ENCODE peak calls at places on chromosomes 12 and 14, in eight cellular contexts. A, X, Q, E, O, T, Z and D are unnamed samples.

GRCh38 chr14:105930572-105930971 is 404.2 kb downstream of the TMEM121 start:
- DNase-seq in A (peak), Z (no peak), O (no peak), Q (no peak), T (no peak), X (no peak), E (no peak), D (no peak)

GRCh38 chr12:93990832-93991748 is 157.3 kb upstream of the PLXNC1 start:
- DNase-seq in O (no peak), A (peak), T (peak), X (no peak), Q (no peak), Z (no peak), E (peak), D (no peak)

GRCh38 chr12:132724506-132725220 is 14.0 kb downstream of the PGAM5 start:
- DNase-seq in X (no peak), E (no peak), O (no peak), A (no peak), T (no peak), Z (no peak), Q (no peak), D (no peak)

GRCh38 chr14:33979613-33980276 is 28.9 kb upstream of the EGLN3 start:
- DNase-seq in X (no peak), Q (no peak), A (no peak), Z (no peak), T (no peak), O (no peak), E (no peak), D (no peak)

GRCh38 chr12:90999518-90999917 is 5.3 kb downstream of the EPYC start:
- DNase-seq in X (no peak), T (no peak), Q (no peak), Z (no peak), A (no peak), E (no peak), O (no peak), D (no peak)

GRCh38 chr12:6960291-6961277 is 9.4 kb downstream of the PTPN6 start:
- DNase-seq in E (no peak), X (no peak), Z (no peak), T (peak), A (peak), Q (no peak), O (no peak), D (no peak)

GRCh38 chr12:2999265-2999841 is 40.2 kb downstream of the TEAD4 start:
- DNase-seq in Z (no peak), E (no peak), A (peak), T (no peak), O (peak), X (no peak), Q (no peak), D (no peak)

GRCh38 chr12:4290011-4290790 is 16.6 kb downstream of the CCND2 start:
- DNase-seq in T (no peak), Z (no peak), E (no peak), O (no peak), Q (no peak), X (no peak), A (no peak), D (no peak)

GRCh38 chr14:81220767-81221578 is at the start of gene GTF2A1:
- DNase-seq in X (peak), Q (peak), E (peak), A (peak), O (peak), T (peak), Z (peak), D (peak)

GRCh38 chr12:41486718-41487117 is 298.6 kb downstream of the PDZRN4 start:
- DNase-seq in O (no peak), A (no peak), Z (no peak), X (no peak), Q (no peak), T (no peak), E (no peak), D (no peak)

GRCh38 chr12:94312388-94312787 is 147.3 kb downstream of the CEP83 start:
- DNase-seq in O (no peak), E (peak), T (no peak), X (no peak), A (no peak), Z (no peak), Q (no peak), D (no peak)

GRCh38 chr12:34395056-34396005 is 373.0 kb downstream of the ALG10 start:
- DNase-seq in T (peak), O (peak), E (no peak), A (peak), X (no peak), Q (peak), Z (no peak), D (peak)

GRCh38 chr12:95385246-95385645 is 88.7 kb upstream of the METAP2 start:
- DNase-seq in A (peak), E (no peak), T (no peak), O (peak), Z (peak), Q (no peak), X (no peak), D (no peak)

GRCh38 chr12:26319511-26319910 is 124.1 kb downstream of the SSPN start:
- DNase-seq in Q (no peak), E (peak), A (peak), T (no peak), Z (peak), O (peak), X (no peak), D (no peak)

GRCh38 chr14:55245657-55246268 is 25.5 kb upstream of the FBXO34 start:
- DNase-seq in X (no peak), O (no peak), E (peak), A (no peak), T (no peak), Z (peak), Q (no peak), D (no peak)

GRCh38 chr14:80951491-80951890 is 3.9 kb upstream of the TSHR start:
- DNase-seq in X (no peak), Q (no peak), O (no peak), A (no peak), T (no peak), E (no peak), Z (no peak), D (no peak)

GRCh38 chr14:64952598-64953309 is 10.2 kb upstream of the GPX2 start:
- DNase-seq in E (no peak), A (no peak), Z (no peak), O (no peak), X (no peak), T (no peak), Q (no peak), D (no peak)

GRCh38 chr12:118188690-118189371 is 52.9 kb downstream of the PEBP1 start:
- DNase-seq in O (peak), Z (no peak), A (peak), T (peak), E (no peak), X (no peak), Q (no peak), D (no peak)

DNA sequence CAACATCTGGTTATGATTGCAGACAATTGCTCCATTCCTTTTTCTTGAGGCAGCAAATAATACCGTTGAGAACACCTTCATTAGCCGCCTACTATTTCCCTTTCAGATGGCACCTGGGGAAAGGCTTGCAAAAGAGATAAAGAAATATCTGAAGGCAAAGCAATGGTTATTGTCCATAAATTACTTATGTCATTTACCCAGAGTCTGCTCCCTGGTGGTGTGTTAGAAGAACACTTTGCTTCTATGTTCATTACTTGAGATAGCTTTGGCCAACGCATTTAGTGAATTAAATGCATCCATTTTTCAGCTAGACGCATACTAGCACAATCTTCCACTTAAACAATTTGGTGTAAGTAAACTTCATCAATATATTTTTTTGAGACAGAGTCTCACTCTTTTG is 377.7 kb downstream of the KCNH5 start:
- DNase-seq in X (no peak), E (no peak), A (no peak), Q (no peak), O (no peak), T (no peak), Z (no peak), D (no peak)
- TF ChIP-seq CTCF in X (no peak), E (no peak), A (no peak), Q (no peak), O (no peak), T (peak), Z (no peak), D (no peak)

GRCh38 chr12:100393202-100393601 is 36.3 kb downstream of the SLC17A8 start:
- DNase-seq in T (no peak), Z (no peak), Q (no peak), X (no peak), E (no peak), O (no peak), A (no peak), D (no peak)

GRCh38 chr12:100388382-100388781 is 31.5 kb downstream of the SLC17A8 start:
- DNase-seq in Q (no peak), E (no peak), X (no peak), Z (no peak), A (no peak), O (no peak), T (no peak), D (no peak)

GRCh38 chr12:100395811-100396210 is 38.9 kb downstream of the SLC17A8 start:
- DNase-seq in T (no peak), E (peak), Q (no peak), Z (no peak), O (no peak), X (no peak), A (no peak), D (no peak)

DNA sequence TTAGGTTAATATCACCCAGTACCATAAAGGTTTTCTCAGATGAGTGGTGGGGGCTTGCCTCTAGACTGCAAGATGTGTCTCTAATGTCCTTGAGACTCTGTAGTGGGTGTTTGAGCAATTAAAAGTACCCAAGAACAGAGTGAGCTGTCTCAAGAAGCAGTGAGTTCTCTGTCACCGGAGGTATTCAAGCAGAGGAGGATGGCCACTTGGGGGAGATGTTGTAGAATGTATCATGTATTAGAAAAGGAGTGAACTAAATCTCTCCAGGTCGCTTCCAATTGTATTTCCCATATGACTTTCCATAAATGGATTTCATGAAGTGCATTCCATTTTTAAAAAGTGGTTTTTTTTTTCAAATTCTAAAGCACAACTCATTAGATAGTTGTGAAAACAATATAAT is 35.0 kb downstream of the SLC17A8 start:
- DNase-seq in E (peak), O (no peak), A (no peak), Q (no peak), Z (peak), T (no peak), X (no peak), D (no peak)
- TF ChIP-seq CTCF in E (no peak), O (no peak), A (no peak), Q (no peak), Z (peak), T (peak), X (peak), D (no peak)

DNA sequence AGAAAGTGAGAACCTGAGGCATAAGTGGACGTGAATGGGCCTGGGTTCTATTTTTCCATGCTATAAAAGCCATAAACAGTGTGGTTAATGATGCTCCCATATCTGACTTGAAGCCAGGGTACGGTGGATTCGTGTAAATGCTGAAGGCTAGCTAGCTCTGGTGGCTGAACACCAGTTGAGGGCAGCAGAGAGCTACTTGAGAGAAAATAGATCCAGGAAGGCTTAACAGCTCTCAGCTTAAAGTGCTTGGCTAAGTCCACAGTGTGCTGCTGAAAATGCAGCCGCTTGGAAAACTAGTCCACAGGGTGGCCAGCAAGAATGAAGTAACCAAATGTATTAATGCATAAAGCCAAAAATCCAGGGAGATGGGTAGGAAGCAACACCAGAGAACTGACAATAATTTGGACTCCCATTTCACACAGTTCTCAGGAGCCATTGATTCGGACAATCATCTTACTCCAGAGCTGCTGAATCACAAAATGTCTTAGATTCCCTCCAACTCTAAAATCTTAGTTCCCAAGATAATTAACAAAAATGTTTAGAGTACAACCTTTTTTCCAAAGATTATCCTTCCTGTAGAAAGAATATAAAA is 15.0 kb upstream of the FOXG1 start:
- DNase-seq in E (peak), Q (no peak), X (no peak), O (no peak), A (no peak), T (peak), Z (peak), D (peak)
- TF ChIP-seq CTCF in E (peak), Q (peak), X (peak), O (no peak), A (no peak), T (peak), Z (peak), D (peak)

GRCh38 chr14:20818861-20819260 is 16.2 kb upstream of the RNASE1 start:
- DNase-seq in X (no peak), Z (no peak), O (no peak), E (no peak), T (no peak), A (no peak), Q (no peak), D (no peak)
- TF ChIP-seq CTCF in X (no peak), Z (no peak), O (no peak), E (no peak), T (peak), A (no peak), Q (no peak), D (no peak)

DNA sequence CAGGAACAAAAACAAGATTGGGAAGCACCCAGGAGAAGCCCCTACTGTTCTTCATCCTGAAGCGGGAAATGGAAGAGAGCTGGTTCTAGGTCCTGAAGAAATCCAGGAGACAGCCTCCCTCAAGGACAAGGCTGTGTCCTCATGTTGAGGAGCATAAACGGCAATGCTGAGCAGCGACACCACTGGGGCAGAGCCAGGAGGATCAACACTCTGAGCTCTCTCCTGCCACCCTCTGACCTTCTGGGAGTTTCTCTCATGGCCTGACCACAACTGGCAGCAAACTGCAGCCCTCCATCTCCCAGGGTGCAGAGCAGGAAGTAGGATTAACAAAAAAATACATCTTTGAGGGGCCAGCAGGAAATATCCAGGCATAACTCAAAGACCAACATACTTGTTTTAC is 1292.2 kb upstream of the TMEM132C start:
- DNase-seq in Z (peak), T (no peak), X (no peak), E (no peak), O (no peak), Q (no peak), A (no peak), D (no peak)
- TF ChIP-seq CTCF in Z (no peak), T (no peak), X (no peak), E (no peak), O (no peak), Q (no peak), A (no peak), D (no peak)

GRCh38 chr12:105220929-105221290 is 15.1 kb downstream of the APPL2 start:
- DNase-seq in Q (no peak), E (no peak), Z (no peak), X (no peak), T (no peak), A (no peak), O (no peak), D (no peak)

GRCh38 chr12:105220150-105220928 is 15.6 kb downstream of the APPL2 start:
- DNase-seq in X (no peak), Z (no peak), Q (no peak), T (no peak), O (no peak), E (no peak), A (no peak), D (no peak)

GRCh38 chr12:105219261-105220018 is 16.5 kb downstream of the APPL2 start:
- DNase-seq in E (no peak), X (no peak), A (no peak), Q (no peak), Z (no peak), O (no peak), T (no peak), D (no peak)

GRCh38 chr12:105221588-105222325 is 14.2 kb downstream of the APPL2 start:
- DNase-seq in Q (no peak), Z (no peak), X (no peak), E (no peak), O (no peak), T (no peak), A (no peak), D (no peak)

GRCh38 chr12:105218434-105218833 is 17.5 kb downstream of the APPL2 start:
- DNase-seq in A (peak), X (no peak), Q (no peak), Z (no peak), T (no peak), O (no peak), E (no peak), D (no peak)
- TF ChIP-seq CTCF in A (no peak), X (no peak), Q (no peak), Z (no peak), T (no peak), O (no peak), E (no peak), D (no peak)

DNA sequence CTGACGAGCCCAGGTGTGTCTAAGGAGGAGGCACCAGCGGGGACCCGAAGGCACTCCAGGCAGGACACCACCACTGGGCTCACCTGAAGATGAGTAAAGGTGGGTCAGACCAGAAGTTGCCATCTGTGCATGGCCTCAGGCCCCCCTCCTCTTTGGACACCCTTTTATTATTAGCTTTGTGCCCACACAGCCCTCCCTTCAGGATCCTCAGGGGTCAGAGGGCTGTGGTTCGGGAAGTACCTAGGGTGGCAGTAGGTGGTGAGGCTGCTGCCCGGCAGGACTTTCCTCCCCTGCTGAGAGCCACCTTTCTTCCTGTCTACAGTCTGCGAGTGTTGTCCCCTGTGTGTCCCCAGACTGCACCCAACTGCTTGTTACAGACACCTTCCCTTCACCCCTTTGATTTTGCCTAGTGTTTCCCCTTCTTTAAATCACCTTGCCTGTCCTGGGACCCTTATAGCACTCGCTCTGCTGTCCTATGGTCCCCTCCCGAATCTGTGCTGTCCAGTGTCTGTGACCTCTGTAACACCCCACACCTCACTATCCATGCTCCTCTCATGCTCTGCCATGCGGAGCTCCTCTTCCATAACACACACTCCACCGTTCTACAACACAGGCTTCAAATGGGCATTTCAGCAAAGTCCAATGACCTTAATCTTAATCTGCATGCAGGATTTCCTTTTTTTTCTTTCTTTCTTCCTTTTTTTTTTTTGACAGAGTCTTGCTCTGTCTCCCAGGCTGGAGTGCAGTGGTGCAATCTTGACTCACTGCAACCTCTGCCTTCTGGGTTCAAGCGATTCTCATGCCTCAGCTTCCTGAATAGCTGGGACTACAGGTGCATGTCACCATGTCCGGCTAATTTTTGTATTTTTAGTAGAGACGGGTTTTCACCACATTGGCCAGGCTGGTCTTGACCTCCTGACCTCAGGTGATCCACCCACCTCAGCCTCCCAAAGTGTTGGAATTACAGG is 25.8 kb downstream of the SOAT2 start:
- DNase-seq in E (no peak), A (no peak), O (no peak), Z (no peak), Q (no peak), T (no peak), X (no peak), D (no peak)
- TF ChIP-seq CTCF in E (no peak), A (no peak), O (no peak), Z (no peak), Q (no peak), T (no peak), X (no peak), D (no peak)